ENCODE peak calls at places on chromosomes 7 and 10, in eight cellular contexts. X, G, L, N, D, S, A and Y are unnamed samples.

GRCh38 chr7:105990726-105991465 is 27.8 kb downstream of the CDHR3 start:
- DNase-seq in X (no peak), N (no peak), D (no peak), A (no peak), G (no peak), S (no peak), L (no peak), Y (no peak)

GRCh38 chr10:22054946-22055345 is 51.4 kb upstream of the DNAJC1 start:
- DNase-seq in G (no peak), N (no peak), S (no peak), X (no peak), A (no peak), D (no peak), L (no peak), Y (no peak)

GRCh38 chr7:45617166-45617565 is 43.0 kb downstream of the ADCY1 start:
- DNase-seq in D (no peak), A (no peak), N (no peak), L (no peak), X (no peak), G (no peak), S (no peak), Y (no peak)

GRCh38 chr7:16026253-16027020 is 340.0 kb upstream of the MEOX2 start:
- DNase-seq in S (no peak), L (no peak), G (no peak), X (peak; percentile 68), D (no peak), A (no peak), N (no peak), Y (no peak)

GRCh38 chr10:6701289-6701688 is 121.2 kb upstream of the PRKCQ start:
- DNase-seq in X (no peak), L (no peak), D (no peak), S (no peak), G (no peak), A (no peak), N (no peak), Y (no peak)

GRCh38 chr7:50092579-50093411 is at the start of gene ZPBP:
- DNase-seq in S (peak; percentile 26), G (peak; percentile 72), L (peak; percentile 25), N (no peak), A (peak; percentile 70), X (peak; percentile 0), D (peak; percentile 43), Y (peak; percentile 23)

GRCh38 chr7:35370694-35371093 is 116.8 kb upstream of the TBX20 start:
- DNase-seq in D (no peak), A (no peak), L (no peak), N (no peak), X (no peak), S (no peak), G (no peak), Y (no peak)

GRCh38 chr7:47513741-47514241 is 68.1 kb downstream of the TNS3 start:
- DNase-seq in D (no peak), S (no peak), X (peak; percentile 75), L (no peak), A (no peak), N (no peak), G (no peak), Y (no peak)